ENCODE peak calls at places on chromosomes 1 and 21, in four cellular contexts. O, P, E and W are unnamed samples.

GRCh38 chr1:192545781-192546521 is 29.6 kb upstream of the RGS1 start:
- DNase-seq in O (no peak), P (no peak), E (no peak), W (no peak)

GRCh38 chr1:39995973-39996393 is 41.0 kb downstream of the MFSD2A start:
- DNase-seq in O (no peak), P (no peak), E (peak), W (no peak)

GRCh38 chr1:180299486-180300246 is 69.6 kb downstream of the LHX4 start:
- DNase-seq in O (no peak), P (no peak), E (no peak), W (no peak)

GRCh38 chr1:110188116-110188618 is 21.9 kb upstream of the KCNC4 start:
- DNase-seq in O (no peak), P (no peak), E (no peak), W (peak)

GRCh38 chr1:1090424-1091343 is 16.6 kb upstream of the RNF223 start:
- DNase-seq in O (no peak), P (no peak), E (no peak), W (no peak)

GRCh38 chr1:35558374-35559316 is 1.0 kb downstream of the NCDN start:
- DNase-seq in O (peak), P (peak), E (no peak), W (no peak)

GRCh38 chr1:246959944-246960693 is 28.4 kb upstream of the AHCTF1 start:
- DNase-seq in O (no peak), P (no peak), E (no peak), W (no peak)

GRCh38 chr1:60942291-60942690 is 140.1 kb upstream of the NFIA start:
- DNase-seq in O (peak), P (no peak), E (no peak), W (no peak)

GRCh38 chr1:204520834-204521709 is 4.9 kb downstream of the MDM4 start:
- DNase-seq in O (no peak), P (peak), E (peak), W (peak)

GRCh38 chr1:22291494-22291893 is 148.6 kb upstream of the WNT4 start:
- DNase-seq in O (no peak), P (no peak), E (no peak), W (no peak)

GRCh38 chr21:34129971-34130597 is 56.7 kb downstream of the MRPS6 start:
- DNase-seq in O (peak), P (peak), E (no peak), W (no peak)

GRCh38 chr1:228471762-228472398 is 15.3 kb upstream of the RNF187 start:
- DNase-seq in O (peak), P (peak), E (peak), W (peak)

GRCh38 chr1:204363335-204364114 is 3.8 kb upstream of the PLEKHA6 start:
- DNase-seq in O (peak), P (peak), E (peak), W (peak)

GRCh38 chr1:216740334-216740733 is 17.1 kb upstream of the ESRRG start:
- DNase-seq in O (no peak), P (no peak), E (no peak), W (no peak)

GRCh38 chr1:17233675-17234074 is 15.2 kb upstream of the PADI3 start:
- DNase-seq in O (peak), P (peak), E (no peak), W (peak)

GRCh38 chr21:34805157-34805556 is 136.4 kb downstream of the CLIC6 start:
- DNase-seq in O (no peak), P (no peak), E (no peak), W (no peak)

GRCh38 chr1:245378352-245379144 is 223.8 kb downstream of the KIF26B start:
- DNase-seq in O (no peak), P (no peak), E (no peak), W (no peak)

GRCh38 chr1:8363186-8363585 is 45.3 kb downstream of the SLC45A1 start:
- DNase-seq in O (no peak), P (no peak), E (no peak), W (no peak)

GRCh38 chr1:223437151-223437550 is 43.9 kb downstream of the CCDC185 start:
- DNase-seq in O (no peak), P (no peak), E (no peak), W (no peak)

GRCh38 chr1:39089811-39090519 is 63.8 kb downstream of the NDUFS5 start:
- DNase-seq in O (no peak), P (no peak), E (peak), W (no peak)

GRCh38 chr1:242824435-242824834 is 299.9 kb upstream of the PLD5 start:
- DNase-seq in O (no peak), P (peak), E (no peak), W (peak)

GRCh38 chr1:171743014-171743870 is 1.4 kb upstream of the VAMP4 start:
- DNase-seq in O (no peak), P (peak), E (no peak), W (peak)

GRCh38 chr21:31133243-31133830 is 95.1 kb upstream of the KRTAP19-8 start:
- DNase-seq in O (no peak), P (no peak), E (no peak), W (no peak)

GRCh38 chr1:50699795-50700194 is 260.3 kb downstream of the FAF1 start:
- DNase-seq in O (no peak), P (no peak), E (no peak), W (no peak)

GRCh38 chr1:90074555-90075315 is 79.8 kb downstream of the ZNF326 start:
- DNase-seq in O (no peak), P (no peak), E (no peak), W (no peak)

GRCh38 chr1:155083865-155084721 is 5.5 kb downstream of the EFNA3 start:
- DNase-seq in O (no peak), P (no peak), E (no peak), W (no peak)

GRCh38 chr1:169064103-169064502 is 42.4 kb upstream of the ATP1B1 start:
- DNase-seq in O (no peak), P (no peak), E (no peak), W (no peak)

GRCh38 chr1:208433086-208433485 is 188.9 kb upstream of the PLXNA2 start:
- DNase-seq in O (no peak), P (peak), E (no peak), W (no peak)